ENCODE peak calls at places on chromosomes 6 and 20, in five cellular contexts. One of them, this sample, is unnamed.
A peak's percentile ranks its signal among the peaks of the same experiment; 100 is the strongest.

GRCh38 chr6:93581371-93581770 is 162.0 kb upstream of the EPHA7 start:
- DNase-seq in T follicular helper cell: no peak
- DNase-seq in RKO: no peak
- DNase-seq in AG08396: no peak
- DNase-seq in pancreas: no peak
- DNase-seq in this sample: no peak

GRCh38 chr6:111938710-111939109 is 65.5 kb upstream of the FYN start:
- DNase-seq in pancreas: no peak
- DNase-seq in AG08396: no peak
- DNase-seq in T follicular helper cell: no peak
- DNase-seq in RKO: no peak
- DNase-seq in this sample: peak; percentile 74

GRCh38 chr20:39849664-39850063 is 839.4 kb downstream of the MAFB start:
- DNase-seq in pancreas: peak; percentile 68
- DNase-seq in AG08396: peak; percentile 83
- DNase-seq in RKO: peak; percentile 9
- DNase-seq in T follicular helper cell: no peak
- DNase-seq in this sample: peak; percentile 10

GRCh38 chr6:1231941-1232340 is 80.0 kb upstream of the FOXQ1 start:
- DNase-seq in AG08396: no peak
- DNase-seq in RKO: no peak
- DNase-seq in pancreas: no peak
- DNase-seq in T follicular helper cell: no peak
- DNase-seq in this sample: no peak

GRCh38 chr6:111586554-111586953 is 19.1 kb downstream of the TRAF3IP2 start:
- DNase-seq in AG08396: no peak
- DNase-seq in pancreas: no peak
- DNase-seq in RKO: no peak
- DNase-seq in T follicular helper cell: no peak
- DNase-seq in this sample: no peak

GRCh38 chr6:6798430-6798829 is 209.9 kb downstream of the LY86 start:
- DNase-seq in AG08396: no peak
- DNase-seq in T follicular helper cell: no peak
- DNase-seq in RKO: no peak
- DNase-seq in pancreas: no peak
- DNase-seq in this sample: no peak

GRCh38 chr6:106773956-106774629 is 144.7 kb downstream of the QRSL1 start:
- DNase-seq in RKO: no peak
- DNase-seq in T follicular helper cell: no peak
- DNase-seq in AG08396: no peak
- DNase-seq in pancreas: no peak
- DNase-seq in this sample: no peak

GRCh38 chr6:31609519-31610406 is 5.3 kb upstream of the AIF1 start:
- DNase-seq in AG08396: no peak
- DNase-seq in T follicular helper cell: no peak
- DNase-seq in pancreas: no peak
- DNase-seq in RKO: no peak
- DNase-seq in this sample: no peak

GRCh38 chr20:25576783-25577530 is 8.4 kb downstream of the NINL start:
- DNase-seq in pancreas: no peak
- DNase-seq in AG08396: no peak
- DNase-seq in T follicular helper cell: no peak
- DNase-seq in RKO: no peak
- DNase-seq in this sample: no peak

GRCh38 chr6:41040911-41041536 is 1.2 kb upstream of the TSPO2 start:
- DNase-seq in AG08396: no peak
- DNase-seq in RKO: no peak
- DNase-seq in pancreas: no peak
- DNase-seq in T follicular helper cell: no peak
- DNase-seq in this sample: no peak

GRCh38 chr20:24648481-24648880 is 179.1 kb downstream of the SYNDIG1 start:
- DNase-seq in T follicular helper cell: no peak
- DNase-seq in RKO: no peak
- DNase-seq in pancreas: no peak
- DNase-seq in AG08396: no peak
- DNase-seq in this sample: no peak

GRCh38 chr6:112235956-112236355 is 18.4 kb downstream of the LAMA4 start:
- DNase-seq in T follicular helper cell: no peak
- DNase-seq in pancreas: no peak
- DNase-seq in AG08396: no peak
- DNase-seq in RKO: no peak
- DNase-seq in this sample: peak; percentile 96

GRCh38 chr20:57619053-57619831 is 984 bp downstream of the ZBP1 start:
- DNase-seq in AG08396: no peak
- DNase-seq in pancreas: no peak
- DNase-seq in RKO: no peak
- DNase-seq in T follicular helper cell: peak; percentile 36
- DNase-seq in this sample: no peak

GRCh38 chr6:12288211-12288618 is 1.9 kb upstream of the EDN1 start:
- DNase-seq in pancreas: peak; percentile 64
- DNase-seq in RKO: no peak
- DNase-seq in AG08396: no peak
- DNase-seq in T follicular helper cell: no peak
- DNase-seq in this sample: no peak

GRCh38 chr6:127515234-127515793 is 3.8 kb downstream of the MTCL3 start:
- DNase-seq in pancreas: peak; percentile 58
- DNase-seq in AG08396: peak; percentile 72
- DNase-seq in RKO: no peak
- DNase-seq in T follicular helper cell: no peak
- DNase-seq in this sample: no peak

GRCh38 chr6:157753291-157753690 is 69.8 kb upstream of the SNX9 start:
- DNase-seq in RKO: no peak
- DNase-seq in pancreas: no peak
- DNase-seq in AG08396: no peak
- DNase-seq in T follicular helper cell: no peak
- DNase-seq in this sample: no peak

GRCh38 chr6:3867616-3868502 is 18.7 kb downstream of the FAM50B start:
- DNase-seq in RKO: no peak
- DNase-seq in pancreas: no peak
- DNase-seq in T follicular helper cell: no peak
- DNase-seq in AG08396: no peak
- DNase-seq in this sample: peak; percentile 38

GRCh38 chr6:64815718-64816117 is 891.3 kb downstream of the EYS start:
- DNase-seq in RKO: no peak
- DNase-seq in T follicular helper cell: no peak
- DNase-seq in AG08396: no peak
- DNase-seq in pancreas: no peak
- DNase-seq in this sample: no peak

GRCh38 chr6:157265186-157265585 is 58.1 kb downstream of the TMEM242 start:
- DNase-seq in T follicular helper cell: no peak
- DNase-seq in AG08396: no peak
- DNase-seq in pancreas: no peak
- DNase-seq in RKO: no peak
- DNase-seq in this sample: no peak

GRCh38 chr6:56241106-56241812 is 6.1 kb downstream of the COL21A1 start:
- DNase-seq in AG08396: no peak
- DNase-seq in RKO: no peak
- DNase-seq in T follicular helper cell: no peak
- DNase-seq in pancreas: no peak
- DNase-seq in this sample: no peak

GRCh38 chr6:169062272-169062671 is 191.4 kb downstream of the THBS2 start:
- DNase-seq in T follicular helper cell: no peak
- DNase-seq in pancreas: no peak
- DNase-seq in AG08396: no peak
- DNase-seq in RKO: no peak
- DNase-seq in this sample: no peak

GRCh38 chr20:32763202-32763999 is 1.2 kb downstream of the DNMT3B start:
- DNase-seq in AG08396: no peak
- DNase-seq in T follicular helper cell: no peak
- DNase-seq in pancreas: peak; percentile 76
- DNase-seq in RKO: no peak
- DNase-seq in this sample: no peak

GRCh38 chr20:11520596-11520995 is 397.1 kb upstream of the BTBD3 start:
- DNase-seq in pancreas: no peak
- DNase-seq in RKO: no peak
- DNase-seq in AG08396: no peak
- DNase-seq in T follicular helper cell: no peak
- DNase-seq in this sample: no peak

GRCh38 chr6:111691345-111692225 is 85.9 kb upstream of the TRAF3IP2 start:
- DNase-seq in T follicular helper cell: no peak
- DNase-seq in RKO: no peak
- DNase-seq in AG08396: no peak
- DNase-seq in pancreas: no peak
- DNase-seq in this sample: no peak

GRCh38 chr6:35077006-35077712 is 64.0 kb downstream of the TCP11 start:
- DNase-seq in pancreas: peak; percentile 38
- DNase-seq in AG08396: no peak
- DNase-seq in RKO: no peak
- DNase-seq in T follicular helper cell: no peak
- DNase-seq in this sample: no peak

GRCh38 chr20:47353697-47354387 is 2.7 kb downstream of the ZMYND8 start:
- DNase-seq in AG08396: no peak
- DNase-seq in pancreas: no peak
- DNase-seq in RKO: no peak
- DNase-seq in T follicular helper cell: no peak
- DNase-seq in this sample: no peak

GRCh38 chr20:17700637-17701036 is 871 bp downstream of the BANF2 start:
- DNase-seq in RKO: no peak
- DNase-seq in AG08396: no peak
- DNase-seq in pancreas: no peak
- DNase-seq in T follicular helper cell: no peak
- DNase-seq in this sample: no peak

GRCh38 chr6:79777713-79778579 is 146.8 kb downstream of the SH3BGRL2 start:
- DNase-seq in T follicular helper cell: peak; percentile 73
- DNase-seq in pancreas: peak; percentile 97
- DNase-seq in RKO: peak; percentile 82
- DNase-seq in AG08396: peak; percentile 96
- DNase-seq in this sample: peak; percentile 64

GRCh38 chr6:36968266-36968977 is 13.9 kb downstream of the PI16 start:
- DNase-seq in RKO: no peak
- DNase-seq in T follicular helper cell: no peak
- DNase-seq in AG08396: no peak
- DNase-seq in pancreas: no peak
- DNase-seq in this sample: no peak

GRCh38 chr6:41529970-41530369 is 16.2 kb upstream of the FOXP4 start:
- DNase-seq in pancreas: no peak
- DNase-seq in AG08396: no peak
- DNase-seq in RKO: no peak
- DNase-seq in T follicular helper cell: no peak
- DNase-seq in this sample: no peak

GRCh38 chr20:49448917-49449316 is 33.6 kb downstream of the KCNB1 start:
- DNase-seq in pancreas: no peak
- DNase-seq in AG08396: no peak
- DNase-seq in RKO: no peak
- DNase-seq in T follicular helper cell: no peak
- DNase-seq in this sample: no peak

GRCh38 chr6:141452354-141452686 is 680.4 kb upstream of the GJE1 start:
- DNase-seq in AG08396: peak; percentile 7
- DNase-seq in RKO: no peak
- DNase-seq in T follicular helper cell: no peak
- DNase-seq in pancreas: no peak
- DNase-seq in this sample: no peak

GRCh38 chr6:36820700-36821580 is 18.3 kb downstream of the CPNE5 start:
- DNase-seq in pancreas: no peak
- DNase-seq in AG08396: no peak
- DNase-seq in RKO: no peak
- DNase-seq in T follicular helper cell: no peak
- DNase-seq in this sample: peak; percentile 58

GRCh38 chr20:44279228-44279627 is 31.8 kb downstream of the FITM2 start:
- DNase-seq in AG08396: no peak
- DNase-seq in T follicular helper cell: no peak
- DNase-seq in pancreas: no peak
- DNase-seq in RKO: peak; percentile 92
- DNase-seq in this sample: peak; percentile 12

GRCh38 chr6:32666420-32667300 is at the start of gene HLA-DQB1:
- DNase-seq in pancreas: no peak
- DNase-seq in AG08396: peak; percentile 39
- DNase-seq in T follicular helper cell: peak; percentile 36
- DNase-seq in RKO: no peak
- DNase-seq in this sample: peak; percentile 56

GRCh38 chr6:36616888-36617521 is 22.8 kb downstream of the SRSF3 start:
- DNase-seq in AG08396: no peak
- DNase-seq in T follicular helper cell: no peak
- DNase-seq in pancreas: peak; percentile 85
- DNase-seq in RKO: no peak
- DNase-seq in this sample: peak; percentile 63

GRCh38 chr6:39189915-39190544 is 39.2 kb downstream of the KCNK5 start:
- DNase-seq in AG08396: peak; percentile 50
- DNase-seq in RKO: peak; percentile 37
- DNase-seq in pancreas: no peak
- DNase-seq in T follicular helper cell: no peak
- DNase-seq in this sample: peak; percentile 7

GRCh38 chr20:24027229-24027628 is 38.6 kb upstream of the GGTLC1 start:
- DNase-seq in pancreas: no peak
- DNase-seq in T follicular helper cell: peak; percentile 62
- DNase-seq in AG08396: no peak
- DNase-seq in RKO: peak; percentile 25
- DNase-seq in this sample: peak; percentile 96

GRCh38 chr6:80282913-80283554 is 176.6 kb downstream of the BCKDHB start:
- DNase-seq in T follicular helper cell: no peak
- DNase-seq in pancreas: no peak
- DNase-seq in RKO: no peak
- DNase-seq in AG08396: no peak
- DNase-seq in this sample: no peak